ENCODE peak calls at places on chromosome 21, in four cellular contexts. I is neuronal stem cell, G is SK-N-SH, Y is neural progenitor cell. K is an unnamed sample.

GRCh38 chr21:44537930-44538911 is 1.8 kb downstream of the KRTAP10-1 start:
- DNase-seq in I (no peak), G (no peak), Y (no peak), K (no peak)

GRCh38 chr21:35525443-35525842 is 476.3 kb upstream of the RUNX1 start:
- DNase-seq in I (no peak), G (no peak), Y (no peak), K (no peak)

GRCh38 chr21:26809745-26810144 is 35.5 kb downstream of the ADAMTS1 start:
- DNase-seq in I (no peak), G (no peak), Y (no peak), K (no peak)

GRCh38 chr21:14243877-14244276 is 27.9 kb downstream of the RBM11 start:
- DNase-seq in I (no peak), G (no peak), Y (no peak), K (no peak)

GRCh38 chr21:26391166-26391565 is 181.9 kb downstream of the CYYR1 start:
- DNase-seq in I (no peak), G (no peak), Y (no peak), K (no peak)

GRCh38 chr21:32411366-32412161 is 942 bp upstream of the EVA1C start:
- DNase-seq in I (no peak), G (peak), Y (peak), K (no peak)

GRCh38 chr21:38293765-38294164 is 37.0 kb downstream of the KCNJ15 start:
- DNase-seq in I (no peak), G (no peak), Y (no peak), K (no peak)

GRCh38 chr21:25813917-25814316 is 79.1 kb downstream of the GABPA start:
- DNase-seq in I (no peak), G (no peak), Y (no peak), K (no peak)

GRCh38 chr21:34971656-34972055 is 77.4 kb downstream of the RUNX1 start:
- DNase-seq in I (no peak), G (no peak), Y (no peak), K (no peak)

GRCh38 chr21:16587141-16587570 is 857.4 kb downstream of the USP25 start:
- DNase-seq in I (no peak), G (peak), Y (no peak), K (peak)
- H2AFZ ChIP-seq in I (no peak), G (peak), Y (peak), K (peak)

GRCh38 chr21:15498455-15498854 is 231.3 kb upstream of the USP25 start:
- DNase-seq in I (no peak), G (no peak), Y (no peak), K (no peak)
- H2AFZ ChIP-seq in I (no peak), G (no peak), Y (no peak), K (no peak)

GRCh38 chr21:33441489-33442477 is 38.0 kb downstream of the TMEM50B start:
- DNase-seq in I (no peak), G (no peak), Y (no peak), K (no peak)
- H2AFZ ChIP-seq in I (no peak), G (no peak), Y (no peak), K (no peak)

DNA sequence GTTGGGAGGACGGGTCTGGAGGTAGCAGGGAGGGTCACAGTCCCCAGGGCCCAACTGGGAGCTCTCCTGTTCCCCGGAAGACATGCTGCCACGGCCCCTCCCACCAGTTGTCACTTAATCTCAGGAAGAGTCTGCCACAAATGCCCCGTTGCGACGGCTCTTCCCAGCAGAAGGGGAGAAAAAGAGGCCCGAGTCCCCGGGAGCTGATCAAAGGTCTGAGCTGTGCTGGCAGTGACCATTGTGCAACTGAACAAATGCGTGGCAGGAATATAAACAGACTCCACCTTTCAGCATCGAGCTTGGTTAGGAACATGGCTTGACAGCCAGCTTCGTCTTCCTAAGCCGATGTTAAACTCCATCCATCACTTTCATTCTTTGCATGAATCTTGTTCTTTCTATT is 27.8 kb upstream of the ZBTB21 start:
- DNase-seq in I (no peak), G (no peak), Y (no peak), K (no peak)
- H2AFZ ChIP-seq in I (peak), G (no peak), Y (no peak), K (no peak)

DNA sequence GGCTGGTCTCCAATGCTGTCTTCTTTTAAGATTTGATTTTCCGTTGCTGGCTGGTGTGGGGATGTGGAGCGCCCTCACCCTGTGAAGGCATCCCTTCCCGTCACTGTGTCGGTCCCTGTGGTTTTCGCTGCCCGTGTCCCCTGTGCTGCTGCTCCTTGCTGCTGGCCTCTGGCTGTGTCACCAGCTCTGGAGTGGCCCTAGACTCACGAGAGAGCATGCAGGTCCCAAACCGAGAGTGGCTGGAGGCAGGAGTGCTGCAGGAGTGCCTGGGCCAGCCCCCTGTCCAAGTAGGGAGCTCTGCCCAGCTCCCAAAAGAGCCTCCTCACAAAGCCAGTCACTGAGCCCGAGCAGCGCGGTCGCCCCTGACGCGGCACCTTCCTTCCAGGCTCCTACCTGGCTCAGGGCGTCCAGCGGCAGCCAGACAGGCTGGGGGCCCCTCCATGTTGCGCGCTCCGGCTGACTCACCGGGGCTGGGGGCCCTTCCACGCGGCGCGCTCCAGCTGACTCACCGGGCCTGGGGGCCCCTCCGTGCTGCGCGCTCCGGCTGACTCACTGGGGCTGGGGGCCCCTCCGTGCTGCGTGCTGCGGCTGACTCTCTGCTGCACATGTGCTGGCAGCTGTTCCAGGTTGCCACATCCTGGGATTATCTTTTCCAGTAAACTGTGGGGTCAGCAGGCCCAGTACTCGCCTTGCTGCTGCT is 106.7 kb upstream of the COL6A1 start:
- DNase-seq in I (no peak), G (peak), Y (peak), K (no peak)
- H2AFZ ChIP-seq in I (peak), G (peak), Y (no peak), K (no peak)

DNA sequence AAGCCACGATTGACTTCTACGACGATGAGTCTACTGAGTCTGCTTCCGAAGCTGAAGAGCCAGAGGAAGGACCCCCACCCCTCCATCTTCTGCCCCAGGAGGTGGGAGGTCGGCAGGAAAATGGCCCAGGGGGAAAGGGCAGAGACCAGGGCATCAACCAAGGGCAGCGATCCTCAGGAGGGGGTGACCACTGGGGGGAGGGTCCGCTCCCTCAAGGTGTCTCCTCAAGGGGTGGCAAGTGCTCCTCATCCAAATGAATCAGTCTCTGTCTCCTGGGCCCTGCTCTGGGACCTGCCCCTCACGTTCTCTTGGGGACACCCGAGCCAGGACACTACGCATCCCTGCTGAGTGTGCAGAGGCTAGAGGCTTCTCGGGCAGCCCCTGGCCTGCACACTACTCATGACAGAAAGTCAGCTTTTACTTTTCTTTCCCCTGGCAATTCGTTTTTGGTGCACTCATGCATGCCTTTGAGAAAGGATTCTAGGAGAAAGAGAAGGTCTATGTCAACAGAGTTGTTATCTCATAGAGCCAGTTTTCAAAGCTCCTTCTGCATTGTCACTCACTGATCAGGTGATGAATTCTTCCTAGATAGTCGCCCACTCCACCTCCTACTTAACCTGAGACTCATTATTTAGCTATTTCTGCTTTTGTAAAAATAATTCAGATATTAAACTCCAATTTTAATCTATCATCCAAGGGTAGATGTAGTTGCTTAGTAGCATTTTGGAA is 11.6 kb downstream of the RIPPLY3 start:
- DNase-seq in I (no peak), G (no peak), Y (no peak), K (no peak)
- H2AFZ ChIP-seq in I (peak), G (no peak), Y (no peak), K (no peak)

DNA sequence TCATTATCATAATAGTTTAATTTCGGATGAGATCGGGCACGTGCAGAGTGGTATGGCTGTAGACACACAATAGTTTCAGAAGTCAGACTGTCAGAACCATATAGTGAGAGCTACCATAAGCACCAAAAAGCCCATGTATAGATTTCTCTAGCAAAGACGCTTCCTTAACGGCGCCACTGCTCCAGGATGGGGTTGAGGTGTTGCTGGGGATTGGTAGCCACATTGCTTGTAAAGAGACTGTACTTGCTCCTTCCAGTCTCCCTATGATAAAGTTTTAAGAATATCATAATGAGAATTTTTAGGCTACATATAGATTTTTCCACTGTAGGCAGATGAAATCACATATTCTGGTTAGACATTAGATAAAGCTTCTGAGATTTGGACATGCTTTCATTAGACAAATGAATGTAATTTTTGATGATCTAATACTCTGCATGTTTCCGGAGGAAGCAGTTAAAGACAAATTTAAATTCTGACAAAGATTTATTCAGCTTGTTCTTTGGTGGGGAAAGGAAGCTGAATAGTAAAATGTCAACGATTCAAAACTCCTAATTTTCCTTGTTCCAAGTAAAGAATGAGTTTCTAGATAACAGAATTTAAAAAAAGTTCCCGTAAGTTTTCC is 77.7 kb downstream of the MAP3K7CL start:
- DNase-seq in I (no peak), G (no peak), Y (no peak), K (no peak)
- H2AFZ ChIP-seq in I (no peak), G (peak), Y (no peak), K (no peak)

GRCh38 chr21:37276377-37276776 is 9.2 kb upstream of the VPS26C start:
- DNase-seq in I (no peak), G (no peak), Y (no peak), K (no peak)

GRCh38 chr21:37281993-37282392 is 14.9 kb upstream of the VPS26C start:
- DNase-seq in I (no peak), G (no peak), Y (peak), K (no peak)

GRCh38 chr21:37278199-37278598 is 11.1 kb upstream of the VPS26C start:
- DNase-seq in I (no peak), G (no peak), Y (no peak), K (no peak)

DNA sequence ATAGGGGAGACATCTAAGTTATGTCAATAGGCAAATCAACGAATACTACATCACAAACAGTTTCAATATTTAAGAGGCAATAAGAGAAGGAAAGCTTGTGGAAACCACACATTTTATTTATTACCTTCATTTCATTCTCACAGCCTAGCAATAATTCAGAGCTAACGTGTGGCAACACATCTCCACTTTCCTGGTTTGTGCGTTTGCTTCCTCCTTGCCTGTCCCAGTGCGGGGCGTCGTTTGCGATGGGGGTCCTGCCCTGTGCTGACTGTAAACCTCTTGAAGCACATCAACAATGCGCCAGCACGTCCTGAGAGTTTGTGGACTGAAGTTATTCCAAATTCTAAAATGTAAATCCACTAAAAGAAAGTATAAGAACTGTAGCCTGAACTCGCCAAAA is 14.4 kb upstream of the VPS26C start:
- DNase-seq in I (no peak), G (no peak), Y (no peak), K (no peak)
- H2AFZ ChIP-seq in I (no peak), G (no peak), Y (no peak), K (no peak)

K was measured in MM.1S.